ENCODE peak calls at places on chromosomes 2 and 18, in four cellular contexts. C is HepG2, D is A549, T is GM12878. Q is an unnamed sample.

GRCh38 chr2:203808041-203808750 is 59.4 kb upstream of the CTLA4 start:
- DNase-seq in C (no peak), D (no peak), T (no peak), Q (no peak)

GRCh38 chr2:175931751-175932295 is 70.2 kb downstream of the LNPK start:
- DNase-seq in D (no peak), C (no peak), T (no peak), Q (no peak)

GRCh38 chr18:9392726-9393125 is 58.2 kb downstream of the TWSG1 start:
- DNase-seq in T (no peak), C (no peak), D (no peak), Q (no peak)

GRCh38 chr2:142088058-142088568 is 42.7 kb downstream of the LRP1B start:
- DNase-seq in T (no peak), C (no peak), D (no peak), Q (no peak)

GRCh38 chr18:79937103-79937860 is 14.2 kb downstream of the SLC66A2 start:
- DNase-seq in C (no peak), D (no peak), T (no peak), Q (no peak)

GRCh38 chr2:213015387-213016165 is 135.8 kb downstream of the IKZF2 start:
- DNase-seq in C (no peak), D (no peak), T (peak; percentile 98), Q (no peak)

GRCh38 chr2:84459944-84460429 is 907 bp upstream of the SUCLG1 start:
- DNase-seq in T (no peak), C (no peak), D (no peak), Q (peak; percentile 31)

GRCh38 chr2:217887841-217888665 is 114.7 kb downstream of the TNS1 start:
- DNase-seq in D (no peak), T (no peak), C (no peak), Q (peak; percentile 49)

GRCh38 chr2:210816769-210817168 is 260.4 kb downstream of the CPS1 start:
- DNase-seq in T (no peak), D (no peak), C (no peak), Q (no peak)

GRCh38 chr2:27208486-27209050 is 3.3 kb upstream of the ATRAID start:
- DNase-seq in C (no peak), T (no peak), D (no peak), Q (no peak)

GRCh38 chr2:8160959-8161358 is 520.9 kb upstream of the ID2 start:
- DNase-seq in T (no peak), D (no peak), C (no peak), Q (no peak)

GRCh38 chr2:181680055-181680936 is at the start of gene NEUROD1:
- DNase-seq in D (peak; percentile 16), T (no peak), C (no peak), Q (no peak)

GRCh38 chr18:68263481-68263880 is 451.4 kb downstream of the TMX3 start:
- DNase-seq in C (no peak), T (no peak), D (no peak), Q (no peak)
- TF ChIP-seq CTCF in C (no peak), T (no peak), D (no peak), Q (no peak)

GRCh38 chr2:71934320-71934593 is 213.4 kb downstream of the CYP26B1 start:
- DNase-seq in T (no peak), C (no peak), D (no peak), Q (no peak)
- TF ChIP-seq CHD4 in T (no peak), C (no peak), D (no peak), Q (no peak)

DNA sequence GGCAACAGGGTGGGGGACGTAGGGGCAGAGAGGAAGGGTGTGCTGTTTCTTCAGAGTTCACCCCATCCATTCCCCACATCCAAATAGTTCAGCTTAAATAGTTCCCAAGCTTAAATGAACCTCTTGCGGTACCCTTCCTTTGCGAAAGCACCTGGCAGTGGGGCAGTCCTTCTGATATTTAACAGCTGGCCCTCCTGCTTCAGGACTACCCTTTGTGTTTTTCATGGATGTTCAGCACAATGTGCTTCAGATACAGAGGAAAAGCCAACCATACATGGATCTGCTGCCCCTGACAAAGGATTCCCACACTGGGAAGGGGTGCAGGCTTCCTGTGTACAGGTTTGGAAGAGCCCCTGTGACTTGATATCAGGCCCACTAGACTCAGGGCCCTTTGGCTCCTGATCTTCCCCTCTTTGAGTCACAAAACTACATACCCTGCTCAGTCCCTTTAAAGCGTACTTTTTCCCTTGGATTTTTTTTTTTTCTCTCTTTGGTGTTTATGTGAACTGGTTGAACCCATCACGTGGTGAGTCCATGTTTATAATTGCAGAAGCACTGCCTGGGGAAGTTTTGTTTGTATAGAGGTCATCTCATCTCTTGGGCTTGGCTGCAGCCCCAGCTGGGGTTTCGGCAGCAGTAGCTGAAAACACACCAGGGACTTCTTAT is 45.3 kb upstream of the IGFBP5 start:
- DNase-seq in T (no peak), D (no peak), C (peak; percentile 47), Q (no peak)
- TF ChIP-seq CHD2 in T (no peak), D (no peak), C (no peak), Q (no peak)

DNA sequence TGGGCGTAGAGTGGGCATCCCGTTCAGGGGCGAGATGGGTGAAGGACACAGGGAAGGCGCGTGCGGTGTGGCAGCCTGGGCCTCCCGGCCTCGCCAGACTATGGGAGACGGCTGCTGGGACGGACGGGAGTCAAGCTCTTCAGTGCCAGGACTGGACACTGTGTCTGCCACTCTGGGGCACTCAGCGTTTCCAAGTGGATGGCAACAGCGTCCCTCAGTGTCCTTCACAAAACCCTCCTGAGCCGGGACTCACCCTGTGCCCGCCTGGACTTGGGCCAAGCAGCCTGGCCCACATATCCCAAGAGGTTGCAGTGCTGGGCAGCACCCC is 16.3 kb upstream of the BOK start:
- DNase-seq in C (no peak), D (no peak), T (no peak), Q (no peak)
- TF ChIP-seq CTCF in C (no peak), D (no peak), T (no peak), Q (no peak)

GRCh38 chr2:223053431-223054192 is 1.6 kb downstream of the KCNE4 start:
- DNase-seq in D (no peak), T (no peak), C (no peak), Q (no peak)

GRCh38 chr2:223052710-223053261 is 796 bp downstream of the KCNE4 start:
- DNase-seq in C (no peak), D (no peak), T (no peak), Q (no peak)

GRCh38 chr2:223050188-223050587 is 1.8 kb upstream of the KCNE4 start:
- DNase-seq in C (no peak), D (no peak), T (no peak), Q (no peak)

GRCh38 chr2:223050900-223051299 is 1.1 kb upstream of the KCNE4 start:
- DNase-seq in C (no peak), D (no peak), T (no peak), Q (no peak)

GRCh38 chr2:223051580-223052375 is at the start of gene KCNE4:
- DNase-seq in T (no peak), C (no peak), D (no peak), Q (no peak)
- TF ChIP-seq CHD4 in T (no peak), C (no peak), D (no peak), Q (no peak)

DNA sequence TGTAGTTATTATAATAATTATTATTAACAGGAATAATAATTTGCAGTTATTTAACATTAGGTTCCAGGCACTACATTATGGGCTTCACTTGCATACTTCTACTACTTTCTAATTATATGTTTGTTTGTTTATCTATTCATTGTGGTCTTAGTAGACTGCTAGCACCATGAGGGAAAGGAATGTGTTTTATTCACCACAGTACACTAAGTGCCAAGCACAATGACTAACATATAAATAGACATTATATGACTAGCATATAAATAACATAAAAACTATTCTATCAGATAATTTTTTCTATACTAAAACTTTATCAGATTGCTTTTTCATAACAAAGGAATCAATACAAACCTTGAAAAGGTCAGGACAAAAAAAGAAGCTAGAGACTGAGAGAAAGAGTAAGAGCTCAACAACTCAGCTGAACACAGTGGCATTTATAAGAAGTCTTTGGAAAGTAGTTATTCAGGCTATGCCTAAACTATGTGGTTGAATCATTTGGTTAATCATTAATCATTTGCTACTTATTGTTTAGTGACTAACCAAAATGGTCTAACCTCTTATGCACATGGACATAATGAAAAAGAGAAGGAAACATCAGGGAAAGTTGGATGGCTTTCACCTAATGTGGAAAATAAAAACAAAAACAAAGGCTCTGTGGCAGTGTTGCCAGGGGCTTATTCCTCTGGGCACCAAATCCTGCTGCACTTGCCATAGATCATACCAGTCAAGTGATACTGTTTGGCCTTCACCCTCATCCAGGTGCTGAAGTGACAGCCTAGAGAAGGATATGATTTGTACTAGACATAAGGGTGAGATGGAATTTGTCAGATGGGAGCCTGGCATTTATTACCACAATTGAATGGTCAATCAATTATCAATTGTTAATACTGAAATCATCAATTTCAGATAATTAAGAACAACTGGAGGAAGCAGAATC is 174.9 kb downstream of the ETAA1 start:
- DNase-seq in C (no peak), D (peak; percentile 80), T (no peak), Q (no peak)
- TF ChIP-seq CHD2 in C (no peak), D (no peak), T (no peak), Q (no peak)

GRCh38 chr2:157839822-157840221 is 36.3 kb downstream of the ACVR1 start:
- DNase-seq in T (no peak), C (no peak), D (no peak), Q (peak; percentile 61)

GRCh38 chr2:157839162-157839801 is 36.8 kb downstream of the ACVR1 start:
- DNase-seq in T (no peak), D (no peak), C (peak; percentile 70), Q (peak; percentile 38)

GRCh38 chr2:157841485-157841884 is 34.6 kb downstream of the ACVR1 start:
- DNase-seq in D (no peak), T (no peak), C (no peak), Q (no peak)

GRCh38 chr2:157842106-157842879 is 33.8 kb downstream of the ACVR1 start:
- DNase-seq in D (no peak), T (no peak), C (no peak), Q (no peak)

DNA sequence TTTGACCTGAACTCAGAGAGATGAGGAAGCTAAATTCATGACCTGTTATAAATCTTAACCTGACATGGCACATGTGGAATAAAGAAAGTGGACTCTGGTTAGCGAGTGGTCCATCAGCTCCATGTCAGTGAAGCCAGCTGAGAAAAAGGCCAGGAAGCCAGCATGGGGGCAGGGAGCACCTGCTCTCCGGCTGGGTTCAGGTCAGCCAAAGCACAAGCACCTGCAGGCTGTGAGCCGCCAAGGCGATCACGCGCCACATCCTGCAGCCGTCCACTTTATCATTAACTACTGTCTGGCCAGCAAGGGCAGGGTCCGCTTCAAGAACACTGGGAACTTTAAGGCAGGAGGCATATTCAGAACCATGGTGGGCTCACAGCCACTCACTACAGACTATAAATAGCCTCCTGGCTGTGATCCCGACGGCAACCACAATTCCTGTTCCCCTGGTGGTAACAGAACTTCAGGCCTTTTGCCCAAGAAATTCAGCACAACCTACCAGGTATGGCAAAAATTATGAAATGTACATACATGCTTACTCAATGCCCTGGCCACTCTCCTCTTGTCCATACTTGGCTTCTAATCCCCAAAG is 35.5 kb downstream of the ACVR1 start:
- DNase-seq in C (peak; percentile 79), D (no peak), T (no peak), Q (peak; percentile 44)
- TF ChIP-seq CTCF in C (peak; percentile 32), D (no peak), T (no peak), Q (no peak)